ENCODE peak calls at places on chromosomes 16 and 17, in six cellular contexts. N is PC-9, H is heart right ventricle, O is sigmoid colon, Y is adrenal gland, E is esophagus squamous epithelium. C is an unnamed sample.

GRCh38 chr17:40178660-40179059 is 1.4 kb downstream of the RAPGEFL1 start:
- DNase-seq in H (no peak), N (no peak), O (no peak), Y (no peak), E (no peak), C (no peak)

GRCh38 chr17:68161644-68162428 is 86.0 kb upstream of the AMZ2 start:
- DNase-seq in Y (no peak), H (peak; percentile 30), N (peak; percentile 35), O (no peak), E (no peak), C (no peak)

GRCh38 chr16:24668481-24669001 is 60.9 kb upstream of the TNRC6A start:
- DNase-seq in E (no peak), H (peak; percentile 10), O (no peak), Y (peak; percentile 83), N (no peak), C (peak; percentile 77)

GRCh38 chr17:13743906-13744305 is 142.2 kb upstream of the HS3ST3A1 start:
- DNase-seq in N (no peak), O (no peak), Y (no peak), E (no peak), H (no peak), C (no peak)

GRCh38 chr16:86396918-86397317 is 113.4 kb upstream of the FOXF1 start:
- DNase-seq in E (no peak), N (no peak), Y (no peak), H (no peak), O (peak; percentile 95), C (no peak)

GRCh38 chr17:65593092-65593869 is 31.8 kb upstream of the AXIN2 start:
- DNase-seq in Y (no peak), O (no peak), E (no peak), H (no peak), N (no peak), C (no peak)

GRCh38 chr16:66277311-66278070 is 89.0 kb upstream of the CDH5 start:
- DNase-seq in H (no peak), N (no peak), O (peak; percentile 17), E (no peak), Y (no peak), C (no peak)

GRCh38 chr17:38982858-38983746 is 15.9 kb upstream of the FBXO47 start:
- DNase-seq in H (peak; percentile 70), O (peak; percentile 75), N (peak; percentile 34), Y (peak; percentile 39), E (no peak), C (no peak)

GRCh38 chr16:81650982-81651562 is 128.0 kb upstream of the PLCG2 start:
- DNase-seq in H (peak; percentile 87), N (no peak), O (peak; percentile 95), Y (peak; percentile 54), E (no peak), C (no peak)

GRCh38 chr16:57444711-57445110 is 2.5 kb downstream of the CIAPIN1 start:
- DNase-seq in H (no peak), Y (peak; percentile 61), N (no peak), E (no peak), O (no peak), C (no peak)

GRCh38 chr17:66549312-66549705 is 246.9 kb downstream of the PRKCA start:
- DNase-seq in N (no peak), E (no peak), Y (no peak), O (no peak), H (no peak), C (no peak)

GRCh38 chr16:21116148-21116693 is 34.4 kb downstream of the DNAH3 start:
- DNase-seq in E (no peak), Y (no peak), N (no peak), H (no peak), O (no peak), C (no peak)

DNA sequence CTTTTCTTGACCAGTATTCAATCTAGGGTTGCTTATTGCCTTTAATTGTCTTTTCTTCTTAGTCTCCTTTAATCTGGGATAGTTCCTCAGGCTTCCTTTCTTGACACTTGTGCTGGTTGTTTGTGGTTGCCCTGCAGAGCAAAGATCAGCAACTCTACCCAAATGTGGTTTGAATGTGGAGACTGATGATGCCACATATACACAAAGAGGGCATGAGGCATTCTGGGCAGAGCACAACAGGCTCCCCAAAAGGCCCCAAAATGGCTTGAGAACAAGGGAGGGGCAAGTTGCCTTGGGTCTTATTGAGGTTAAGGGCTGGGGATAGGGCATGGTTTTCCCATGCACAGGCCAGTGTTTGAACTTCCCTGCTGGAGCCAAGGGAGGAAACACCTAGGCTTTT is 29.8 kb upstream of the HOXB9 start:
- DNase-seq in O (no peak), N (no peak), E (no peak), Y (no peak), H (no peak), C (no peak)
- H3K27me3 ChIP-seq in O (no peaks in the 10 kb centered on the region), N (peaks cover 17% of the 10 kb centered on the region), E (no peaks in the 10 kb centered on the region), Y (peaks cover 8% of the 10 kb centered on the region), H (peaks cover 27% of the 10 kb centered on the region), C (no peaks in the 10 kb centered on the region)

DNA sequence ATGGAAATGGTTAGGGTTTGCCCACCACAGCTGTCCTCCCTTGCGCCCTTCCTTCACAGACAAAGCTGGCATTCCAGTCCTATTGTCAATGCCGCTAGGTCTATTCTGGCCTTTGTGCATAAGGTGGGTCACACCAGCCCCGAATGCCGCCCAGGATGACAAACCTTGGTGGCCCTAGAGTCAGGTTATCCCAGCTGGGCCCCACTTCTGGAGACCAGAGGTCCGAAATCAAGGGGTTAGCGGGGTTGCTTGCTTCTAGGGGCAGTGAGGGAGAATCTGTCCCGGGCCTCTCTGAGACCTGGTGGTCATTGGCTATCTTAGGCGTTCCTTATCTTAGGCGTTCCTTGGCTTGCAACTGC is 472.1 kb downstream of the SOX9 start:
- DNase-seq in O (no peak), Y (no peak), H (no peak), E (no peak), N (no peak), C (no peak)
- H3K4me3 ChIP-seq in O (peak overlapping the region; percentile 42), Y (no peak overlapping the region), H (peak overlapping the region; percentile 64), E (peak overlapping the region; percentile 80), N (no peak overlapping the region), C (no peak overlapping the region)

GRCh38 chr17:79485399-79485985 is 125.4 kb downstream of the RBFOX3 start:
- DNase-seq in E (no peak), O (no peak), Y (no peak), H (no peak), N (no peak), C (no peak)

GRCh38 chr17:79483842-79484241 is 127.0 kb downstream of the RBFOX3 start:
- DNase-seq in Y (no peak), E (no peak), N (no peak), O (no peak), H (no peak), C (no peak)

GRCh38 chr17:79484600-79485398 is 126.1 kb downstream of the RBFOX3 start:
- DNase-seq in N (no peak), H (no peak), E (no peak), O (no peak), Y (no peak), C (no peak)

GRCh38 chr17:79485991-79486390 is 124.9 kb downstream of the RBFOX3 start:
- DNase-seq in Y (no peak), N (no peak), O (no peak), H (no peak), E (no peak), C (no peak)

DNA sequence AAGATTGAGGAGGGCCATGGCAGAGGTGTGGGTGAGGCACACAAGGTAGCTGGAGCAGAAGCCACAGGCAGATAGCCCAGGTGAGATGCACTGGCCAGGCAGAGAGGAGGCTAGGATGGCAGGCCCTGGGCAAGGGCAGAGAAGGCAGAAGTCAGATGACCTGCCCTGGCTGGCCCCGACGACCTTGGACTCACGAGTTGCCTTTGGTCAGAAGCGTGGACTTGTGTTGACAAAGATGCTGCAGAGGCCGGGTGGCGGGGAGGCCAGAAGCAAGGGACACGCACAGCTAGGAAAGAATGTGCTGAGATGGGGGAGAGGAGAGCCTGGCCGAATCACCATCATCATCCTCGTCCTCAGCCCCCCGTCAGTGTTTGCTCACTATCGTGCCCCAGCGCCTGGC is 123.7 kb downstream of the RBFOX3 start:
- DNase-seq in N (no peak), O (no peak), H (no peak), Y (no peak), E (no peak), C (no peak)
- TF ChIP-seq CTCF in N (no peak), O (no peak), H (no peak), Y (no peak), E (no peak), C (no peak)

GRCh38 chr16:28003021-28003865 is 60.3 kb downstream of the GSG1L start:
- DNase-seq in N (no peak), O (no peak), Y (no peak), H (no peak), E (no peak), C (no peak)
- H3K27me3 ChIP-seq in N (peaks cover 93% of the 10 kb centered on the region), O (no peaks in the 10 kb centered on the region), Y (no peaks in the 10 kb centered on the region), H (no peaks in the 10 kb centered on the region), E (no peaks in the 10 kb centered on the region), C (no peaks in the 10 kb centered on the region)

GRCh38 chr17:4679652-4680051 is 24.3 kb downstream of the PELP1 start:
- DNase-seq in Y (peak; percentile 29), E (no peak), H (no peak), O (no peak), N (peak; percentile 69), C (peak; percentile 56)
- H3K4me3 ChIP-seq in Y (no peak overlapping the region), E (no peak overlapping the region), H (no peak overlapping the region), O (no peak overlapping the region), N (no peak overlapping the region), C (no peak overlapping the region)

DNA sequence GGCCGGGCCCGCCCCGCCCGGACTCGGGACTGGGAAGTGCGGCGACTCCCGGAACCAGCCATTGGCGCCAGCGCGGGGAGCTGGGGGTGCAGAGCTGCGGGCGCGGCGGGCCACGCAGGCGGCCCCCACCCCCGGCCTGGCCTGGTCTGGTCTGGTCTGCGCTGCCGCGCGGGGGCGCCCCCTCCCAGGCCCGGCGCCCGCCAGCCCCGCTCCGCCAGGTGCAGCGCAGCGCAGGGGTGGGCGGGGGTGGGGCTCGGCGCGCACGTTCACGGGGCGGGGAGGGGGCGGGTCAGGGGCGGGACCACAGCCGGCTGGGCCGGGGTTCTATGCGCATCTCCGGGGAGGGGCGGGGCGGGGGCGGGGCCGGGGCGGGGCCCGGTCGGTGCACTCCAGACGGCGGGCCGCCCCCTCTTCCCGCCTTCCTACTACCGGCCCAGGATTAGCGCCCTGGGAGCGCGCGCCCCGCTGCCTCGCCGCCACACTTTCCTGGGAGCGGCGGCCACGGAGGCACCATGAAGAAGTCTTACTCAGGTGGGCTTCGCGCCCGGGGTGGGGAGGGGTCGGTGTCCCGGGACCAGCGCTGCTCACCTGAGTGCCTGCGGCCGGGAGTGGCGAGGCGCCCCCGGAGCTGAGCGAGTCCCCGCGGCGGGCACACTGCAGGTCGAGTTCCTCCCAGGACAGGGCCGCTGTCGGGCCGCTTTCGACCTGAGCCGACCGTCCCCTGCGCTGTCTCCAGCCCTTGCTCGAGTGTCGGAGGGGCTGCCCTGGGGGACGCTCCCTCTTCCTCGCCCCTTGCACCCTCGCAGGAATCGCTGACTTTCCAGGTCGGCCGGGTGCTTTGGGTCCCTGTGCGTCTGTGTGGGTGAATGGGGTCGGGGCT is 140.5 kb downstream of the SEC14L1 start:
- DNase-seq in H (no peak), Y (peak; percentile 55), E (no peak), O (peak; percentile 76), N (peak; percentile 70), C (no peak)
- TF ChIP-seq CTCF in H (peak; percentile 42), Y (peak; percentile 30), E (peak; percentile 39), O (no peak), N (no peak), C (no peak)

GRCh38 chr16:67521095-67521804 is 7.4 kb upstream of the RIPOR1 start:
- DNase-seq in O (peak; percentile 98), H (peak; percentile 97), N (peak; percentile 96), Y (peak; percentile 95), E (peak; percentile 76), C (peak; percentile 84)
- H3K27me3 ChIP-seq in O (no peaks in the 10 kb centered on the region), H (no peaks in the 10 kb centered on the region), N (no peaks in the 10 kb centered on the region), Y (no peaks in the 10 kb centered on the region), E (no peaks in the 10 kb centered on the region), C (no peaks in the 10 kb centered on the region)

GRCh38 chr17:69500911-69501429 is 86.5 kb downstream of the MAP2K6 start:
- DNase-seq in O (no peak), H (no peak), N (no peak), E (no peak), Y (no peak), C (no peak)
- H3K4me3 ChIP-seq in O (no peak overlapping the region), H (no peak overlapping the region), N (no peak overlapping the region), E (no peak overlapping the region), Y (no peak overlapping the region), C (no peak overlapping the region)